ENCODE peak calls at places on chromosomes 2 and 18, in four cellular contexts. One of them, this sample, is unnamed.

GRCh38 chr18:816869-817268 is 4.8 kb upstream of the YES1 start:
- DNase-seq in activated gamma-delta T cell treated with anti-CD3 and anti-CD28 coated beads, Interleukin-2, amount 50 U/mL, for 16 hours: no peak
- DNase-seq in G401: no peak
- DNase-seq in stimulated activated CD4-positive, alpha-beta T cell treated with anti-CD3 and anti-CD28 coated beads, TNF-alpha, amount 100 ng/mL, for 48 hours: no peak
- DNase-seq in this sample: no peak

GRCh38 chr2:27901219-27901618 is 10.7 kb downstream of the BABAM2 start:
- DNase-seq in stimulated activated CD4-positive, alpha-beta T cell treated with anti-CD3 and anti-CD28 coated beads, TNF-alpha, amount 100 ng/mL, for 48 hours: no peak
- DNase-seq in G401: no peak
- DNase-seq in activated gamma-delta T cell treated with anti-CD3 and anti-CD28 coated beads, Interleukin-2, amount 50 U/mL, for 16 hours: no peak
- DNase-seq in this sample: no peak

GRCh38 chr2:161115205-161115604 is 45.0 kb upstream of the TANK start:
- DNase-seq in activated gamma-delta T cell treated with anti-CD3 and anti-CD28 coated beads, Interleukin-2, amount 50 U/mL, for 16 hours: no peak
- DNase-seq in G401: no peak
- DNase-seq in stimulated activated CD4-positive, alpha-beta T cell treated with anti-CD3 and anti-CD28 coated beads, TNF-alpha, amount 100 ng/mL, for 48 hours: no peak
- DNase-seq in this sample: no peak

GRCh38 chr2:111117666-111118454 is 2.9 kb upstream of the BCL2L11 start:
- DNase-seq in G401: peak
- DNase-seq in stimulated activated CD4-positive, alpha-beta T cell treated with anti-CD3 and anti-CD28 coated beads, TNF-alpha, amount 100 ng/mL, for 48 hours: peak
- DNase-seq in activated gamma-delta T cell treated with anti-CD3 and anti-CD28 coated beads, Interleukin-2, amount 50 U/mL, for 16 hours: no peak
- DNase-seq in this sample: no peak

GRCh38 chr2:68920481-68921170 is 32.1 kb downstream of the GKN2 start:
- DNase-seq in stimulated activated CD4-positive, alpha-beta T cell treated with anti-CD3 and anti-CD28 coated beads, TNF-alpha, amount 100 ng/mL, for 48 hours: no peak
- DNase-seq in activated gamma-delta T cell treated with anti-CD3 and anti-CD28 coated beads, Interleukin-2, amount 50 U/mL, for 16 hours: no peak
- DNase-seq in G401: no peak
- DNase-seq in this sample: no peak

GRCh38 chr2:216312441-216312840 is 59.8 kb downstream of the MARCHF4 start:
- DNase-seq in stimulated activated CD4-positive, alpha-beta T cell treated with anti-CD3 and anti-CD28 coated beads, TNF-alpha, amount 100 ng/mL, for 48 hours: no peak
- DNase-seq in activated gamma-delta T cell treated with anti-CD3 and anti-CD28 coated beads, Interleukin-2, amount 50 U/mL, for 16 hours: no peak
- DNase-seq in G401: no peak
- DNase-seq in this sample: no peak

GRCh38 chr2:215904101-215904500 is 109.2 kb downstream of the MREG start:
- DNase-seq in activated gamma-delta T cell treated with anti-CD3 and anti-CD28 coated beads, Interleukin-2, amount 50 U/mL, for 16 hours: no peak
- DNase-seq in stimulated activated CD4-positive, alpha-beta T cell treated with anti-CD3 and anti-CD28 coated beads, TNF-alpha, amount 100 ng/mL, for 48 hours: no peak
- DNase-seq in G401: no peak
- DNase-seq in this sample: no peak

GRCh38 chr2:134863446-134863845 is 25.0 kb downstream of the ACMSD start:
- DNase-seq in activated gamma-delta T cell treated with anti-CD3 and anti-CD28 coated beads, Interleukin-2, amount 50 U/mL, for 16 hours: no peak
- DNase-seq in G401: no peak
- DNase-seq in stimulated activated CD4-positive, alpha-beta T cell treated with anti-CD3 and anti-CD28 coated beads, TNF-alpha, amount 100 ng/mL, for 48 hours: no peak
- DNase-seq in this sample: no peak